ENCODE peak calls at places on chromosome 17, in four cellular contexts. T is IMR-90, O is tibial nerve, Y is stomach. A is an unnamed sample.

GRCh38 chr17:58991718-58992331 is 114.9 kb downstream of the TRIM37 start:
- DNase-seq in T (peak; percentile 63), O (no peak), Y (peak; percentile 46), A (peak; percentile 22)

GRCh38 chr17:72952220-72952619 is 140.3 kb downstream of the SLC39A11 start:
- DNase-seq in Y (no peak), O (no peak), T (no peak), A (no peak)

GRCh38 chr17:39979865-39980401 is 674 bp upstream of the PSMD3 start:
- DNase-seq in O (no peak), T (peak; percentile 19), Y (no peak), A (peak; percentile 23)

GRCh38 chr17:40518401-40519088 is 17.1 kb upstream of the TNS4 start:
- DNase-seq in T (no peak), O (no peak), Y (no peak), A (peak; percentile 61)

GRCh38 chr17:61753696-61754095 is 109.6 kb downstream of the BRIP1 start:
- DNase-seq in O (no peak), T (no peak), Y (no peak), A (no peak)

GRCh38 chr17:11598274-11599221 is at the start of gene DNAH9:
- DNase-seq in O (peak; percentile 95), Y (peak; percentile 98), T (no peak), A (peak; percentile 96)

GRCh38 chr17:56937688-56938087 is 23.2 kb downstream of the COIL start:
- DNase-seq in Y (no peak), T (no peak), O (no peak), A (no peak)

GRCh38 chr17:79792984-79793923 is 3.6 kb downstream of the CBX8 start:
- DNase-seq in T (peak; percentile 92), O (no peak), Y (no peak), A (no peak)

GRCh38 chr17:74212262-74212912 is 984 bp upstream of the TTYH2 start:
- DNase-seq in Y (no peak), O (no peak), T (no peak), A (peak; percentile 19)

GRCh38 chr17:37710344-37710886 is 34.4 kb downstream of the HNF1B start:
- DNase-seq in T (peak; percentile 62), O (no peak), Y (peak; percentile 99), A (peak; percentile 94)

GRCh38 chr17:3626831-3627565 is 9.1 kb downstream of the SHPK start:
- DNase-seq in T (no peak), O (no peak), Y (no peak), A (no peak)

GRCh38 chr17:19000531-19001011 is 4.0 kb downstream of the FAM83G start:
- DNase-seq in T (peak; percentile 59), O (no peak), Y (peak; percentile 58), A (peak; percentile 51)

GRCh38 chr17:76697702-76698465 is 12.9 kb downstream of the MXRA7 start:
- DNase-seq in T (peak; percentile 60), O (no peak), Y (no peak), A (no peak)

GRCh38 chr17:81379523-81379942 is 15.7 kb upstream of the BAHCC1 start:
- DNase-seq in T (no peak), O (no peak), Y (peak; percentile 90), A (peak; percentile 81)

GRCh38 chr17:35578195-35578928 is at the start of gene PEX12:
- DNase-seq in Y (peak; percentile 88), T (peak; percentile 80), O (peak; percentile 90), A (peak; percentile 91)

GRCh38 chr17:15038656-15039055 is 226.5 kb downstream of the PMP22 start:
- DNase-seq in Y (no peak), T (peak; percentile 5), O (no peak), A (no peak)

GRCh38 chr17:44188757-44189403 is 2.1 kb downstream of the TMUB2 start:
- DNase-seq in T (no peak), Y (no peak), O (no peak), A (no peak)

GRCh38 chr17:9948967-9949366 is 43.9 kb upstream of the RCVRN start:
- DNase-seq in Y (no peak), T (no peak), O (peak; percentile 31), A (no peak)

GRCh38 chr17:32489320-32490100 is 2.7 kb downstream of the CDK5R1 start:
- DNase-seq in T (no peak), Y (no peak), O (no peak), A (no peak)

GRCh38 chr17:19652595-19652994 is 4.0 kb downstream of the ALDH3A2 start:
- DNase-seq in Y (peak; percentile 37), T (no peak), O (no peak), A (no peak)

DNA sequence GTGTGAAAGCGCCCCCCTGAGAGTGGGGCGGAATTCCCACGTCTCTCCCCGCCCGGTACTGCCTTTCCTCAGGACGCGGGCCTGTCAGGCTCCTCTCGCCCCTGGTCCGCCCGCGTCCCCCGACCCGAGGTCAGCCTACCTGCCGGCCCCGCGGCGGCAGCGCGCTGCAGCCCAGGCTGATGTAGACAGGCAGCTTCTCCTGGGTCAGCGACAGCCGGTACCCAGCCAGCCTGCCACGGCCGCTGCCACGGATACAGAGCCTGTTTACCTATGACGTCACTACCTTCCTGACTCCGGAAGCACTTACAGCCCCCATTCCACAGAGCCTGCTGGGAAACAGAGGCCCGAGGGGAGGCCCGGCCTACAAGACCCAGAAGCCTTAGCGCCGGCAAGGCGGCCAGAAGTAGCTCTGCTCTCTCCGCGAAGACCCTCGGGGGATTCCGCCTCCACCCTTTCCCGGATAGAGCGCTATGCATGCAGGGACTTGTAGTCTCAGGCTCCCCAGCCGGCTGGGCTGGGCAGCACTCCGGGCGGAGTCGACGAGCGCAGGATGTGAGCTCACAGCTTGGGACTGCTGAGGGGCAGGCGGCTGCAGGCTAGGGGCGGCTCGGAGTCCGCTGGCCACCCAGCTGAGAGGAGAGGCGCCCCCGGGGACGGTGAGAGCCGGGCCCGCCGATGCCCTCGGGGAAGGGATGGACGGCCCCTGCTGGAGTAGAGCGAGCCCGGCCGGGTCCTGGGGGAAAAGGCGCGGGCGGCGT is at the start of the genes IFT20 and TNFAIP1:
- DNase-seq in T (peak; percentile 100), Y (peak; percentile 98), O (peak; percentile 95), A (peak; percentile 98)
- TF ChIP-seq POLR2A in T (peak; percentile 98), Y (no peak), O (peak; percentile 94), A (peak; percentile 94)

GRCh38 chr17:75433223-75433622 is 23.2 kb upstream of the TMEM94 start:
- DNase-seq in O (no peak), Y (no peak), T (no peak), A (no peak)

GRCh38 chr17:75428775-75429469 is 23.4 kb upstream of the GRB2 start:
- DNase-seq in Y (no peak), O (no peak), T (peak; percentile 92), A (no peak)

DNA sequence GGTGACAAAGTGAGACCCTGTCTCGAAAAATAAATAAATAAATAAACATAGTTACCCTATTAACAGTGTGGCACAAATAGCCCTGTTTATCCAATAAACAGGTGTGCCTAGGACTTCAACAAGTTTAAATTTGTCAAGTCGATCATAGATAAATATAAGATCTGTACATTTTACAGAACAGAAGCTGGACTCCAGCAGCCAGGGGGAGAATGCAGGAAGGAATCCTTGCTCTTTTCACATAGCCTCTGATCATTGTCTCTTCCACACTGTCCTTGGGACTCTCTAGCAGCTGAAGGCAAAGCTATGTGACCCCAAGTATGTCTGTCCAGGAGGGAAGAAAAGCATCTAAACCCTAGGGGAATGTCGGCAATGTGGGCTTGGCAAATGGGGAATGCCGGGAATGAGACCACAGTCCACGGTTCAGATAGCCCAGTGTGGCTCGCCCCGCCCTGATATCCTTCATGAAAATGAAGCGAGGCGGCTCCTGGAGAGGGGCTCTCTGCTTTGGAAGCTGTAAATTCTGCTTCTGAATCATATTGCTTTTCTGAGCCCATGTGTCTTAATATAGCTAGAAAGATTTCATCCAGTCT is 24.8 kb upstream of the GRB2 start:
- DNase-seq in T (peak; percentile 55), Y (no peak), O (no peak), A (peak; percentile 36)
- TF ChIP-seq POLR2A in T (no peak), Y (no peak), O (no peak), A (no peak)

DNA sequence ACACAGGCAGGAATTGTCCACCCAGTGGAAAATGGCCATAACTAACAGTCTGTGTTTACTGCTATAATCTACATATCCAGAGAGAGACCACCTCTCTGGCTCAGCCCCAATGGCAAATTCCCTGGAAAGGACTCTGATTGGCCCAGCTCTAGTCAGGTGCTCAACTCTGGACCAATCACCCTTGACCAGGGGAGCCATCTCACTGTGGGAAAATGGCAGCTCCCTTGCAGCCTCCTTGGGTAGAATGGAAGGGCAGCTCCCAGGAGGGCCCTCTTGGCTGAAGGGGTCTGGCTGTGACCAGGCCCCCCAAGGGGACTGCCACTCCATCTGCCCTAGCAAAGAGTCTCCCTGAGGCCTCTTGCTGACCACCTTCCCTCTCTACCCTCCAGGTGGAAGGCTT is 3.1 kb downstream of the ALOX15B start:
- DNase-seq in O (no peak), T (no peak), Y (no peak), A (no peak)
- TF ChIP-seq POLR2A in O (no peak), T (no peak), Y (no peak), A (no peak)

DNA sequence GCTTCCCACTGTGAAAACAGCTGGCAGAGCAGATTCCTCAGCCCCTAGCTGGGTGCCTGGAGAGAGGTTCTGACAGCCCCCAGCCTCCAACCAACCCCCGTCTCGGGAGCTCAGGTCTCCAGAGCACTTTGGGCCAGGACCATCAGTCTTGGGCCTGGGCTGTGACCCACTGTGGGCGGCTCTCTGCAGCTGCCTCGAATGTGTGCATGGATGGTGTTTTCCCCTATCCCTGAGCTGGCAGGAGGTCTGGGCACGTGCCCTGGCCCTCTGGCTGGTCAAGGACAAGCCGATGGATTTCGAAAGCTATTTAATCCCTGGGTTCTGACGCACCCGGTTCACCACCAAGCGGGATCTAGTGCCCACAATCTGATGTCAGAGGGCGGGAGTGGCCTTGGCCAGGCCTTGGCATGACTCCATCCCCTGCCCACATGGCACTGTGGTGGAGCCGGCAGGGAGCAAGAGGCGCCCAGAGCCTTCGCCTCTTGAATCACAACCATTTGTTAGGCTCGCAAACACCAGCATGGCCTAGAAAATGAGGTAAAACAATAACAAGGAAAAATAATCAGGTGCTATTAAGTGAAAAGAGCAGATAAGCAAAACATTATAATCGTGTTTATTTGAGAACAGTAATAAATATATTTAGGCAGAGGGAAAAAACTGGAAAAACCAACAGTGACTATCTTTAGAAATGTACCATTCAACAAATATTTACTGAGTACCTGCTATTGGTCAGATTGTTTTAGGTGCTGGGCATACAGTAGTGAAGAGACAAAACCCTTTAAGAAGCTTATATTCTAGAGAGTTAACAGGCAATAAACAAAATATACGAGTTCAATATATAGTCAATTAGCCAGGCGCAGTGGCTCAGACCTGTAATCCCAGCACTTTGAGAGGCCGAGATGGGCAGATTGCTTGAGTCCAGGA is 69.3 kb upstream of the TOB1 start:
- DNase-seq in Y (peak; percentile 94), O (peak; percentile 43), T (no peak), A (peak; percentile 59)
- TF ChIP-seq POLR2A in Y (no peak), O (peak; percentile 48), T (no peak), A (no peak)

GRCh38 chr17:4914009-4914408 is 11.1 kb upstream of the CHRNE start:
- DNase-seq in T (peak; percentile 19), O (no peak), Y (no peak), A (no peak)
- TF ChIP-seq POLR2A in T (no peak), O (no peak), Y (no peak), A (no peak)

GRCh38 chr17:21126645-21127507 is at the start of gene DHRS7B:
- DNase-seq in Y (peak; percentile 98), T (peak; percentile 88), O (peak; percentile 94), A (peak; percentile 98)
- TF ChIP-seq POLR2A in Y (no peak), T (peak; percentile 70), O (peak; percentile 65), A (peak; percentile 90)